ENCODE peak calls at places on chromosome 1, in six cellular contexts. N is activated T-cell treated with anti-CD3 and anti-CD28 coated beads, Interleukin-2, amount 50 U/mL, for 72 hours; Q is neuronal stem cell; V is cerebellum; S is activated B cell treated with CpG ODN at 0.5 μM for 24 hours; H is coronary artery. Z is an unnamed sample.

GRCh38 chr1:84467298-84467697 is 11.8 kb upstream of the RPF1 start:
- DNase-seq in N (no peak), S (no peak), H (no peak), V (no peak), Q (no peak), Z (no peak)

GRCh38 chr1:16260814-16261213 is 23.8 kb upstream of the CPLANE2 start:
- DNase-seq in N (no peak), S (no peak), H (no peak), V (no peak), Q (no peak), Z (no peak)

GRCh38 chr1:33273402-33273801 is 17.1 kb downstream of the ZNF362 start:
- DNase-seq in Q (no peak), N (no peak), S (no peak), H (peak), V (no peak), Z (no peak)

GRCh38 chr1:165852896-165853295 is 25.5 kb downstream of the UCK2 start:
- DNase-seq in H (no peak), V (no peak), Q (no peak), N (no peak), S (no peak), Z (no peak)

GRCh38 chr1:231408528-231409094 is 13.5 kb downstream of the EGLN1 start:
- DNase-seq in H (no peak), N (no peak), V (no peak), S (no peak), Q (no peak), Z (no peak)

GRCh38 chr1:179080866-179081695 is 789 bp upstream of the TOR3A start:
- DNase-seq in H (no peak), Q (no peak), V (no peak), S (peak), N (peak), Z (peak)

GRCh38 chr1:5818755-5819154 is 173.5 kb downstream of the NPHP4 start:
- DNase-seq in V (no peak), Q (no peak), N (no peak), S (no peak), H (no peak), Z (no peak)

GRCh38 chr1:30538226-30538625 is 185.2 kb downstream of the MATN1 start:
- DNase-seq in N (no peak), V (no peak), S (no peak), Q (no peak), H (peak), Z (no peak)